ENCODE peak calls at places on chromosomes 12 and 14, in six cellular contexts. One of them, this sample, is unnamed.

GRCh38 chr14:75229923-75230792 is 48.5 kb upstream of the FOS start:
- DNase-seq in epithelial cell of esophagus: peak
- DNase-seq in lower leg skin: no peak
- DNase-seq in left lung: no peak
- DNase-seq in fibroblast of the aortic adventitia: peak
- DNase-seq in heart left ventricle: no peak
- DNase-seq in this sample: peak

GRCh38 chr12:94870511-94870910 is 133.0 kb downstream of the NDUFA12 start:
- DNase-seq in epithelial cell of esophagus: no peak
- DNase-seq in lower leg skin: no peak
- DNase-seq in left lung: no peak
- DNase-seq in fibroblast of the aortic adventitia: no peak
- DNase-seq in heart left ventricle: no peak
- DNase-seq in this sample: no peak

GRCh38 chr12:48956279-48957140 is 777 bp downstream of the ARF3 start:
- DNase-seq in epithelial cell of esophagus: peak
- DNase-seq in lower leg skin: peak
- DNase-seq in left lung: peak
- DNase-seq in fibroblast of the aortic adventitia: peak
- DNase-seq in heart left ventricle: peak
- DNase-seq in this sample: peak

GRCh38 chr14:67428501-67429031 is 16.6 kb upstream of the PLEK2 start:
- DNase-seq in epithelial cell of esophagus: peak
- DNase-seq in lower leg skin: no peak
- DNase-seq in left lung: no peak
- DNase-seq in fibroblast of the aortic adventitia: peak
- DNase-seq in heart left ventricle: no peak
- DNase-seq in this sample: peak

GRCh38 chr12:123494124-123494843 is 36.3 kb downstream of the SNRNP35 start:
- DNase-seq in epithelial cell of esophagus: no peak
- DNase-seq in lower leg skin: no peak
- DNase-seq in left lung: no peak
- DNase-seq in fibroblast of the aortic adventitia: no peak
- DNase-seq in heart left ventricle: peak
- DNase-seq in this sample: no peak

GRCh38 chr12:104604070-104604994 is 147.6 kb downstream of the CHST11 start:
- DNase-seq in epithelial cell of esophagus: peak
- DNase-seq in lower leg skin: peak
- DNase-seq in left lung: no peak
- DNase-seq in fibroblast of the aortic adventitia: peak
- DNase-seq in heart left ventricle: peak
- DNase-seq in this sample: peak

GRCh38 chr12:13046914-13047472 is 2.8 kb downstream of the FAM234B start:
- DNase-seq in epithelial cell of esophagus: no peak
- DNase-seq in lower leg skin: no peak
- DNase-seq in left lung: no peak
- DNase-seq in fibroblast of the aortic adventitia: no peak
- DNase-seq in heart left ventricle: no peak
- DNase-seq in this sample: no peak

GRCh38 chr12:122978507-122978955 is 1.9 kb upstream of the ARL6IP4 start:
- DNase-seq in epithelial cell of esophagus: no peak
- DNase-seq in lower leg skin: no peak
- DNase-seq in left lung: peak
- DNase-seq in fibroblast of the aortic adventitia: no peak
- DNase-seq in heart left ventricle: no peak
- DNase-seq in this sample: no peak

GRCh38 chr12:126706300-126706699 is 1560.7 kb upstream of the TMEM132C start:
- DNase-seq in epithelial cell of esophagus: no peak
- DNase-seq in lower leg skin: no peak
- DNase-seq in left lung: no peak
- DNase-seq in fibroblast of the aortic adventitia: no peak
- DNase-seq in heart left ventricle: no peak
- DNase-seq in this sample: no peak

GRCh38 chr14:20306079-20306423 is 300 bp upstream of the TTC5 start:
- DNase-seq in epithelial cell of esophagus: no peak
- DNase-seq in lower leg skin: no peak
- DNase-seq in left lung: no peak
- DNase-seq in fibroblast of the aortic adventitia: no peak
- DNase-seq in heart left ventricle: no peak
- DNase-seq in this sample: no peak
- TF ChIP-seq CTCF in epithelial cell of esophagus: no peak
- TF ChIP-seq CTCF in lower leg skin: no peak
- TF ChIP-seq CTCF in left lung: peak
- TF ChIP-seq CTCF in fibroblast of the aortic adventitia: no peak
- TF ChIP-seq CTCF in heart left ventricle: no peak
- TF ChIP-seq CTCF in this sample: no peak

DNA sequence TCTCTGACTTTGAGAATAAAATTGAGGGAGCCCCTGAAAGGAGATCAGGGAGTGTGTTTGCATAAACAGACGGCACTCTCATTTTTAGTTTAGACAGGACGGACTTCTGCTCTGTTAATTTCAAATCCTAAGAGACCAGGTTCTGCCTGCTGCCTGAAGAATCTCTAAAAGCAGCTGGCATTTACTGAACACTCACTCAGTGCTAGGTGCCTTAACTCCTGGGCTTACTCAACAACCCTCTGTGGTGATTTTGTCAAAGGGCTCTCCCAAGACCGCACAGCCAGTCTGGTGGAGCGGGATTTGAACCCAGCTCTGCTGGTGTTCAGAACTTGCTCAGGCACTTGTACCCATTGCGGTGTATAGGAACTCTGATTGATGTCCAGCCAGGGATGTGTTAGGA is 2.2 kb downstream of the ORAI1 start:
- DNase-seq in epithelial cell of esophagus: no peak
- DNase-seq in lower leg skin: no peak
- DNase-seq in left lung: no peak
- DNase-seq in fibroblast of the aortic adventitia: peak
- DNase-seq in heart left ventricle: no peak
- DNase-seq in this sample: no peak
- H3K4me3 ChIP-seq in epithelial cell of esophagus: no peak
- H3K4me3 ChIP-seq in lower leg skin: no peak
- H3K4me3 ChIP-seq in left lung: peak
- H3K4me3 ChIP-seq in fibroblast of the aortic adventitia: peak
- H3K4me3 ChIP-seq in heart left ventricle: peak
- H3K4me3 ChIP-seq in this sample: no peak

GRCh38 chr12:17588968-17589367 is 501.0 kb downstream of the RERGL start:
- DNase-seq in epithelial cell of esophagus: peak
- DNase-seq in lower leg skin: no peak
- DNase-seq in left lung: no peak
- DNase-seq in fibroblast of the aortic adventitia: no peak
- DNase-seq in heart left ventricle: no peak
- DNase-seq in this sample: peak
- TF ChIP-seq CTCF in epithelial cell of esophagus: peak
- TF ChIP-seq CTCF in lower leg skin: no peak
- TF ChIP-seq CTCF in left lung: no peak
- TF ChIP-seq CTCF in fibroblast of the aortic adventitia: peak
- TF ChIP-seq CTCF in heart left ventricle: no peak
- TF ChIP-seq CTCF in this sample: peak

GRCh38 chr12:108608616-108609015 is 10.7 kb upstream of the TMEM119 start:
- DNase-seq in epithelial cell of esophagus: no peak
- DNase-seq in lower leg skin: no peak
- DNase-seq in left lung: no peak
- DNase-seq in fibroblast of the aortic adventitia: no peak
- DNase-seq in heart left ventricle: no peak
- DNase-seq in this sample: no peak
- H3K4me3 ChIP-seq in epithelial cell of esophagus: no peak
- H3K4me3 ChIP-seq in lower leg skin: no peak
- H3K4me3 ChIP-seq in left lung: no peak
- H3K4me3 ChIP-seq in fibroblast of the aortic adventitia: no peak
- H3K4me3 ChIP-seq in heart left ventricle: no peak
- H3K4me3 ChIP-seq in this sample: no peak

GRCh38 chr14:89370781-89371180 is 46.3 kb downstream of the FOXN3 start:
- DNase-seq in epithelial cell of esophagus: no peak
- DNase-seq in lower leg skin: no peak
- DNase-seq in left lung: no peak
- DNase-seq in fibroblast of the aortic adventitia: no peak
- DNase-seq in heart left ventricle: no peak
- DNase-seq in this sample: no peak

GRCh38 chr14:89372156-89372555 is 44.9 kb downstream of the FOXN3 start:
- DNase-seq in epithelial cell of esophagus: no peak
- DNase-seq in lower leg skin: no peak
- DNase-seq in left lung: no peak
- DNase-seq in fibroblast of the aortic adventitia: peak
- DNase-seq in heart left ventricle: no peak
- DNase-seq in this sample: no peak

GRCh38 chr14:89369656-89370055 is 47.4 kb downstream of the FOXN3 start:
- DNase-seq in epithelial cell of esophagus: no peak
- DNase-seq in lower leg skin: no peak
- DNase-seq in left lung: no peak
- DNase-seq in fibroblast of the aortic adventitia: no peak
- DNase-seq in heart left ventricle: no peak
- DNase-seq in this sample: no peak

GRCh38 chr14:89373185-89373584 is 43.8 kb downstream of the FOXN3 start:
- DNase-seq in epithelial cell of esophagus: peak
- DNase-seq in lower leg skin: no peak
- DNase-seq in left lung: no peak
- DNase-seq in fibroblast of the aortic adventitia: no peak
- DNase-seq in heart left ventricle: no peak
- DNase-seq in this sample: peak

GRCh38 chr14:89371600-89371999 is 45.4 kb downstream of the FOXN3 start:
- DNase-seq in epithelial cell of esophagus: no peak
- DNase-seq in lower leg skin: no peak
- DNase-seq in left lung: no peak
- DNase-seq in fibroblast of the aortic adventitia: no peak
- DNase-seq in heart left ventricle: no peak
- DNase-seq in this sample: no peak
- TF ChIP-seq CTCF in epithelial cell of esophagus: no peak
- TF ChIP-seq CTCF in lower leg skin: no peak
- TF ChIP-seq CTCF in left lung: no peak
- TF ChIP-seq CTCF in fibroblast of the aortic adventitia: no peak
- TF ChIP-seq CTCF in heart left ventricle: no peak
- TF ChIP-seq CTCF in this sample: no peak

This sample was measured in bronchial epithelial cell.